ENCODE peak calls at places on chromosomes 7 and 10, in seven cellular contexts. L is NCI-H1694 treated with DMSO at 0.1 percent for 48 hours, Z is GM12892, K is amniotic epithelial cell, W is aorta, A is GM12865, X is HS-5. N is an unnamed sample.

GRCh38 chr10:77603529-77603927 is 34.1 kb downstream of the KCNMA1 start:
- DNase-seq in L (peak; percentile 17), Z (no peak), K (peak; percentile 49), W (no peak), A (peak; percentile 42), X (no peak), N (no peak)

GRCh38 chr10:17001961-17002749 is 127.5 kb downstream of the CUBN start:
- DNase-seq in L (no peak), Z (no peak), K (peak; percentile 93), W (no peak), A (peak; percentile 46), X (no peak), N (no peak)

GRCh38 chr10:14306201-14306600 is 24.5 kb downstream of the FRMD4A start:
- DNase-seq in L (no peak), Z (no peak), K (no peak), W (no peak), A (no peak), X (no peak), N (no peak)

GRCh38 chr7:24877790-24878311 is 102.1 kb downstream of the OSBPL3 start:
- DNase-seq in L (no peak), Z (peak; percentile 12), K (no peak), W (no peak), A (peak; percentile 77), X (no peak), N (no peak)

GRCh38 chr10:101241840-101242707 is 12.8 kb upstream of the LBX1 start:
- DNase-seq in L (peak; percentile 72), Z (no peak), K (peak; percentile 41), W (no peak), A (no peak), X (no peak), N (peak; percentile 83)

GRCh38 chr10:30591249-30591670 is 38.3 kb downstream of the LYZL2 start:
- DNase-seq in L (peak; percentile 41), Z (no peak), K (peak; percentile 35), W (no peak), A (peak; percentile 64), X (no peak), N (peak; percentile 63)

GRCh38 chr7:325051-325798 is 35.3 kb downstream of the FOXL3 start:
- DNase-seq in L (no peak), Z (no peak), K (no peak), W (peak; percentile 51), A (no peak), X (no peak), N (no peak)

GRCh38 chr10:71663311-71663710 is 56.3 kb downstream of the C10orf105 start:
- DNase-seq in L (no peak), Z (no peak), K (no peak), W (no peak), A (no peak), X (no peak), N (no peak)

GRCh38 chr10:61821153-61821552 is 80.3 kb upstream of the ARID5B start:
- DNase-seq in L (no peak), Z (no peak), K (peak; percentile 75), W (no peak), A (no peak), X (no peak), N (no peak)

N was measured in G401.